ENCODE peak calls at places on chromosomes 2 and 18, in four cellular contexts. Z, O, J and T are unnamed samples.

GRCh38 chr2:209536363-209536762 is 112.5 kb downstream of the MAP2 start:
- DNase-seq in Z (no peak), O (no peak), J (no peak), T (no peak)

GRCh38 chr2:36921984-36922383 is 44.4 kb downstream of the STRN start:
- DNase-seq in Z (no peak), O (no peak), J (no peak), T (no peak)

GRCh38 chr2:230925443-230925878 is 419 bp upstream of the GPR55 start:
- DNase-seq in Z (no peak), O (peak), J (peak), T (no peak)

GRCh38 chr2:125405816-125406215 is 1250.1 kb upstream of the GYPC start:
- DNase-seq in Z (no peak), O (peak), J (no peak), T (no peak)

GRCh38 chr2:191927991-191928390 is 81.1 kb upstream of the CAVIN2 start:
- DNase-seq in Z (no peak), O (peak), J (no peak), T (no peak)

GRCh38 chr2:240913810-240914644 is 7.9 kb downstream of the CROCC2 start:
- DNase-seq in Z (peak), O (no peak), J (peak), T (peak)

GRCh38 chr2:36468463-36469266 is 113.1 kb downstream of the CRIM1 start:
- DNase-seq in Z (no peak), O (peak), J (no peak), T (no peak)

GRCh38 chr18:56532176-56532840 is 106.1 kb downstream of the TXNL1 start:
- DNase-seq in Z (no peak), O (peak), J (no peak), T (no peak)

GRCh38 chr2:18957909-18958308 is 368.5 kb upstream of the NT5C1B start:
- DNase-seq in Z (no peak), O (no peak), J (no peak), T (no peak)

GRCh38 chr18:49023938-49024341 is 73.2 kb upstream of the SMAD7 start:
- DNase-seq in Z (no peak), O (no peak), J (no peak), T (no peak)

GRCh38 chr2:85953476-85953875 is 64.7 kb upstream of the ST3GAL5 start:
- DNase-seq in Z (no peak), O (no peak), J (no peak), T (no peak)

GRCh38 chr2:172943563-172943962 is 132.1 kb upstream of the MAP3K20 start:
- DNase-seq in Z (no peak), O (no peak), J (no peak), T (no peak)

GRCh38 chr18:14970027-14970426 is 222.1 kb downstream of the ANKRD30B start:
- DNase-seq in Z (no peak), O (peak), J (no peak), T (no peak)

GRCh38 chr2:131394147-131394931 is 30.4 kb upstream of the RAB6D start:
- DNase-seq in Z (peak), O (no peak), J (no peak), T (no peak)

GRCh38 chr18:58502628-58503027 is 126.3 kb downstream of the ALPK2 start:
- DNase-seq in Z (no peak), O (no peak), J (no peak), T (no peak)

GRCh38 chr18:66749030-66749429 is 145.1 kb upstream of the CDH19 start:
- DNase-seq in Z (no peak), O (no peak), J (no peak), T (no peak)

GRCh38 chr2:147577323-147578014 is 267.4 kb upstream of the ACVR2A start:
- DNase-seq in Z (no peak), O (no peak), J (no peak), T (no peak)

GRCh38 chr18:70073442-70073841 is 125.8 kb upstream of the CD226 start:
- DNase-seq in Z (no peak), O (no peak), J (no peak), T (no peak)

GRCh38 chr2:12032421-12032820 is 286.0 kb downstream of the LPIN1 start:
- DNase-seq in Z (no peak), O (no peak), J (no peak), T (no peak)

GRCh38 chr2:23377772-23378171 is 7.2 kb upstream of the KLHL29 start:
- DNase-seq in Z (no peak), O (peak), J (no peak), T (no peak)

GRCh38 chr2:218021536-218022071 is 18.8 kb upstream of the TNS1 start:
- DNase-seq in Z (peak), O (no peak), J (peak), T (peak)

GRCh38 chr2:101717041-101717817 is 19.7 kb downstream of the MAP4K4 start:
- DNase-seq in Z (no peak), O (no peak), J (no peak), T (no peak)

GRCh38 chr2:70710276-70710675 is 57.7 kb downstream of the ADD2 start:
- DNase-seq in Z (no peak), O (no peak), J (no peak), T (no peak)

GRCh38 chr2:240449764-240450531 is 14.5 kb downstream of the GPC1 start:
- DNase-seq in Z (peak), O (peak), J (no peak), T (no peak)

GRCh38 chr18:55354795-55355194 is 233.2 kb downstream of the TCF4 start:
- DNase-seq in Z (no peak), O (no peak), J (no peak), T (no peak)

GRCh38 chr18:46072959-46073358 is 899 bp upstream of the PSTPIP2 start:
- DNase-seq in Z (no peak), O (no peak), J (no peak), T (no peak)

GRCh38 chr2:236089271-236090026 is 78.7 kb downstream of the GBX2 start:
- DNase-seq in Z (no peak), O (no peak), J (no peak), T (no peak)

GRCh38 chr2:208673631-208674030 is 267.0 kb downstream of the PTH2R start:
- DNase-seq in Z (no peak), O (no peak), J (no peak), T (no peak)

GRCh38 chr2:56127773-56128170 is 56.0 kb upstream of the CCDC85A start:
- DNase-seq in Z (no peak), O (no peak), J (no peak), T (no peak)

GRCh38 chr2:32135409-32135808 is 30.3 kb upstream of the SLC30A6 start:
- DNase-seq in Z (no peak), O (peak), J (no peak), T (no peak)

GRCh38 chr2:55901322-55901721 is 22.3 kb downstream of the EFEMP1 start:
- DNase-seq in Z (no peak), O (peak), J (no peak), T (no peak)

GRCh38 chr2:210199186-210199765 is 26.0 kb downstream of the ACADL start:
- DNase-seq in Z (no peak), O (no peak), J (no peak), T (no peak)

GRCh38 chr2:237884681-237885080 is 25.3 kb downstream of the RAMP1 start:
- DNase-seq in Z (no peak), O (no peak), J (no peak), T (no peak)

GRCh38 chr2:207489251-207489650 is 40.5 kb upstream of the CREB1 start:
- DNase-seq in Z (no peak), O (no peak), J (no peak), T (no peak)

GRCh38 chr2:174120346-174120745 is 128.0 kb downstream of the OLA1 start:
- DNase-seq in Z (no peak), O (peak), J (no peak), T (no peak)

GRCh38 chr2:168552450-168552856 is 96.4 kb downstream of the CERS6 start:
- DNase-seq in Z (no peak), O (no peak), J (no peak), T (no peak)

GRCh38 chr2:198408171-198408570 is 603.8 kb downstream of the PLCL1 start:
- DNase-seq in Z (no peak), O (no peak), J (no peak), T (no peak)

GRCh38 chr18:23263551-23264235 is 128.4 kb downstream of the CABLES1 start:
- DNase-seq in Z (no peak), O (no peak), J (no peak), T (no peak)

DNA sequence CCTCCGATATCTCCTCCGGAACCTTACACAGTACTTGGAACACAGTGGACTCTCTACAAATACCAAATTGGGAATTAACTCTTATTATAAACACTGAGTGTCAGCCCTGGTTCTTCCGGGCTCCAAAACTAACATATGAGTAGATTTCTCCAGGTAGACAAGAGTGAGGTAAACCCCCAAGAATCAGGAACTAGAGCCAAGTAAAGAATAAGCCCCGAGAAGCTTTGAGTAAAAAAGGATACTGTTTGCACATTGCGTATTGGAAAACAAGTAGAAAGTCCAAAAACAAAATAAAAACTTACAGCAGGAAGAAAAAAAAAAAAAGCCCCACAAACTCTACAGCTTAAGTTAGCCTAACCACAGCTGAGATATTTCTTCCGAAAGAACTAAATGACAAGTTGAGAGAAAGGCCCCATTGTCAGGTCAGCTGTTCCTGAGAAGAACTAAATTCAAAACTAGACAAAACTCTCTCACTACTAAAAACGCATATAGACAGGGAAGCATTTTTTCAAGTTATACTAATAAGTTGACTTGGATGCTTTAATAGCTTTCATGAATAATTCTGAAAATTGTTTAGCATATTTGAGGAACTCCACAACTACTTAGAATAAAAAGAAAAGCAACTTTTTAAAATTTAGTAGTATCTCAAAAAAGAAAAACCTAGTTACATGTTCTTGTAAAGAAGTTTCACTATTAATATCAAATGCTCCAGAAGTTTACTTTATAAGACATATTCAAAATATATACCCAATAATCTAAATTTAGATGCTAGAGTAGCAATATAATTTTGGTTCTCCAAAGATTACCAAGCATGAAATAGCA is 4.3 kb upstream of the HAAO start:
- DNase-seq in Z (no peak), O (no peak), J (no peak), T (no peak)
- H3K27ac ChIP-seq in Z (peak), O (peak), J (peak), T (no peak)

DNA sequence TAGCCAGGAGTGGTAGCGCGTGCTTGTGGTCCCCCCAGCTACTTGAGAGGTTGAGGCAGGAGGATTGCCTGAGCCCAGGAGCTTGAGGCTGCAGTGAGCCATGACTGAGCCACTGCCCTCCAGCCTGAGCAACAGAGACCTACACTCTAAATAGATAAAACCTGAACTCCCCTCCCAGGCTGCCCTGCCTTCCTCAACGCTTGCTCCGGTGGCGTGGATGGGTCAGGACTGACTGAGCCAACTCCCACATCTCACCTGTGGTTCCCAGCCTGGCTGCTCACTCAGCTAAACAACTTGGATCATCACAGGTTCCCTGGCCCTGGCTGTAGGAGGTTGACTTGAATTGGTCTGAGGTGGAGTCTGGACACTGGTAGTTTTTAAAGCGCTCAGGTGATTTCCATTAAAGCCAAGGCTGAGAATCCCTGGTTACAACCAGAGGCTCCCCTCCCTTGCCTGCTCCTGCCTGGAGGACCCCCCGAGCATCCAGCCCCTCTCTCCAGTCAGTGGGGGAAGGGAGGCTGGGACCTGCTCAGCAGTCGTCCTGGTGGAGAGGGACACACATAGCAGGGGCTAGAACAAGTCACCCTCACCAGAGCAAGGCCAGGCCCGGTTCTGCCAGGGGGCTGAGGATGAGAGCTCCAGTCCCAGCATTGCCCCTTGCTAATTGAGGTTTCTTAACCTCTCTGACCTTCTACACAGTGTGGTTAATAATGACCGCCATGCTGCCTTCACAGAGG is 47.0 kb upstream of the TAF1B start:
- DNase-seq in Z (no peak), O (no peak), J (no peak), T (no peak)
- TF ChIP-seq CTCF in Z (no peak), O (no peak), J (no peak), T (no peak)

GRCh38 chr2:60318544-60318943 is 234.9 kb downstream of the BCL11A start:
- DNase-seq in Z (peak), O (no peak), J (no peak), T (no peak)
- H3K27ac ChIP-seq in Z (peak), O (no peak), J (no peak), T (no peak)

GRCh38 chr2:65033178-65033577 is 23.0 kb upstream of the CEP68 start:
- DNase-seq in Z (no peak), O (no peak), J (no peak), T (no peak)
- TF ChIP-seq CTCF in Z (no peak), O (peak), J (no peak), T (no peak)

GRCh38 chr2:234955091-234955511 is 3.3 kb downstream of the SH3BP4 start:
- DNase-seq in Z (no peak), O (no peak), J (no peak), T (no peak)
- H3K27ac ChIP-seq in Z (peak), O (no peak), J (no peak), T (no peak)

DNA sequence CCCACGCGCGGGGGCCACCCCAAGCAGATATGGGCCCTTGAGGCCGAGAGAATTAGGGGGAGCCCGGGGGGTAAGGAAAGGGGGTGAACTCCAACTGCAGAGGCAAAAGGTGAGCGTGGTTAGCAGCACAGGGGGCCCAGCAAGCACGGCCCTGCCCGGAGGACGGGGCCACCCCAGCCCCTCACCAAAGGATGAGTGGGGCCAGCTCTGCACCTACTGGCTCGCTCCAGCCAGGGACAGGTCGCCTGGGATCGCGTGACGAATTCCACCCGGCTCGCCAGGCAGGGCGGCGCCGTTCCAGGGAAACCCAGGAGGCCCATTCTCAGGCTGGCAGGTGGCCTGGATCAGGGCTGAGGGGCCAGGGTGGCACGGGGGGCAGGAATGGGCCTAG is 38.6 kb downstream of the BIN1 start:
- DNase-seq in Z (no peak), O (no peak), J (no peak), T (no peak)
- TF ChIP-seq CTCF in Z (no peak), O (no peak), J (no peak), T (no peak)

GRCh38 chr2:158586491-158586890 is 129.7 kb downstream of the PKP4 start:
- DNase-seq in Z (no peak), O (peak), J (no peak), T (no peak)
- H3K27ac ChIP-seq in Z (no peak), O (no peak), J (no peak), T (no peak)